ENCODE peak calls at places on chromosome 6, in ten cellular contexts. One of them, this sample, is unnamed.

GRCh38 chr6:80454661-80455365 is 348.3 kb downstream of the BCKDHB start:
- DNase-seq in iris pigment epithelial cell: no peak
- DNase-seq in activated CD8-positive, alpha-beta T cell treated with anti-CD3 and anti-CD28 coated beads for 36 hours: no peak
- DNase-seq in mesenteric fat pad: no peak
- DNase-seq in IMR-90: peak; percentile 38
- DNase-seq in stimulated activated CD8-positive, alpha-beta memory T cell treated with anti-CD3 and anti-CD28 coated beads, Interleukin-7, amount 100 ng/mL, for 24 hours: no peak
- DNase-seq in activated CD4-positive, CD25-positive, alpha-beta regulatory T cell treated with anti-CD3 and anti-CD28 coated beads, Interleukin-2, amount 50 U/mL, for 72 hours: no peak
- DNase-seq in NCI-H524: no peak
- DNase-seq in KG1: no peak
- DNase-seq in NCI-H2227 treated with DMSO at 0.1 percent for 48 hours: no peak
- DNase-seq in this sample: peak; percentile 40

GRCh38 chr6:23784313-23784919 is 341.6 kb upstream of the NRSN1 start:
- DNase-seq in stimulated activated CD8-positive, alpha-beta memory T cell treated with anti-CD3 and anti-CD28 coated beads, Interleukin-7, amount 100 ng/mL, for 24 hours: no peak
- DNase-seq in activated CD4-positive, CD25-positive, alpha-beta regulatory T cell treated with anti-CD3 and anti-CD28 coated beads, Interleukin-2, amount 50 U/mL, for 72 hours: no peak
- DNase-seq in NCI-H2227 treated with DMSO at 0.1 percent for 48 hours: no peak
- DNase-seq in mesenteric fat pad: no peak
- DNase-seq in IMR-90: no peak
- DNase-seq in NCI-H524: peak; percentile 37
- DNase-seq in iris pigment epithelial cell: no peak
- DNase-seq in activated CD8-positive, alpha-beta T cell treated with anti-CD3 and anti-CD28 coated beads for 36 hours: no peak
- DNase-seq in KG1: no peak
- DNase-seq in this sample: no peak

GRCh38 chr6:138609801-138610430 is 110.6 kb upstream of the NHSL1 start:
- DNase-seq in iris pigment epithelial cell: peak; percentile 35
- DNase-seq in activated CD4-positive, CD25-positive, alpha-beta regulatory T cell treated with anti-CD3 and anti-CD28 coated beads, Interleukin-2, amount 50 U/mL, for 72 hours: no peak
- DNase-seq in IMR-90: peak; percentile 29
- DNase-seq in NCI-H2227 treated with DMSO at 0.1 percent for 48 hours: no peak
- DNase-seq in KG1: no peak
- DNase-seq in activated CD8-positive, alpha-beta T cell treated with anti-CD3 and anti-CD28 coated beads for 36 hours: no peak
- DNase-seq in mesenteric fat pad: no peak
- DNase-seq in stimulated activated CD8-positive, alpha-beta memory T cell treated with anti-CD3 and anti-CD28 coated beads, Interleukin-7, amount 100 ng/mL, for 24 hours: no peak
- DNase-seq in NCI-H524: no peak
- DNase-seq in this sample: no peak

GRCh38 chr6:106149472-106150069 is 63.4 kb downstream of the PRDM1 start:
- DNase-seq in iris pigment epithelial cell: no peak
- DNase-seq in stimulated activated CD8-positive, alpha-beta memory T cell treated with anti-CD3 and anti-CD28 coated beads, Interleukin-7, amount 100 ng/mL, for 24 hours: no peak
- DNase-seq in activated CD4-positive, CD25-positive, alpha-beta regulatory T cell treated with anti-CD3 and anti-CD28 coated beads, Interleukin-2, amount 50 U/mL, for 72 hours: no peak
- DNase-seq in NCI-H2227 treated with DMSO at 0.1 percent for 48 hours: no peak
- DNase-seq in NCI-H524: no peak
- DNase-seq in IMR-90: no peak
- DNase-seq in mesenteric fat pad: no peak
- DNase-seq in activated CD8-positive, alpha-beta T cell treated with anti-CD3 and anti-CD28 coated beads for 36 hours: peak; percentile 83
- DNase-seq in KG1: no peak
- DNase-seq in this sample: no peak

GRCh38 chr6:151370509-151371078 is 20.8 kb downstream of the ZBTB2 start:
- DNase-seq in NCI-H2227 treated with DMSO at 0.1 percent for 48 hours: no peak
- DNase-seq in activated CD4-positive, CD25-positive, alpha-beta regulatory T cell treated with anti-CD3 and anti-CD28 coated beads, Interleukin-2, amount 50 U/mL, for 72 hours: no peak
- DNase-seq in stimulated activated CD8-positive, alpha-beta memory T cell treated with anti-CD3 and anti-CD28 coated beads, Interleukin-7, amount 100 ng/mL, for 24 hours: no peak
- DNase-seq in activated CD8-positive, alpha-beta T cell treated with anti-CD3 and anti-CD28 coated beads for 36 hours: no peak
- DNase-seq in mesenteric fat pad: no peak
- DNase-seq in KG1: no peak
- DNase-seq in IMR-90: peak; percentile 48
- DNase-seq in iris pigment epithelial cell: peak; percentile 62
- DNase-seq in NCI-H524: no peak
- DNase-seq in this sample: no peak

GRCh38 chr6:93105017-93105416 is 314.3 kb downstream of the EPHA7 start:
- DNase-seq in mesenteric fat pad: no peak
- DNase-seq in activated CD8-positive, alpha-beta T cell treated with anti-CD3 and anti-CD28 coated beads for 36 hours: no peak
- DNase-seq in activated CD4-positive, CD25-positive, alpha-beta regulatory T cell treated with anti-CD3 and anti-CD28 coated beads, Interleukin-2, amount 50 U/mL, for 72 hours: no peak
- DNase-seq in NCI-H2227 treated with DMSO at 0.1 percent for 48 hours: peak; percentile 5
- DNase-seq in IMR-90: peak; percentile 60
- DNase-seq in iris pigment epithelial cell: peak; percentile 60
- DNase-seq in NCI-H524: no peak
- DNase-seq in stimulated activated CD8-positive, alpha-beta memory T cell treated with anti-CD3 and anti-CD28 coated beads, Interleukin-7, amount 100 ng/mL, for 24 hours: no peak
- DNase-seq in KG1: no peak
- DNase-seq in this sample: no peak

GRCh38 chr6:53837875-53838806 is 43.3 kb downstream of the LRRC1 start:
- DNase-seq in NCI-H524: peak; percentile 89
- DNase-seq in IMR-90: peak; percentile 22
- DNase-seq in mesenteric fat pad: no peak
- DNase-seq in iris pigment epithelial cell: peak; percentile 46
- DNase-seq in activated CD4-positive, CD25-positive, alpha-beta regulatory T cell treated with anti-CD3 and anti-CD28 coated beads, Interleukin-2, amount 50 U/mL, for 72 hours: no peak
- DNase-seq in NCI-H2227 treated with DMSO at 0.1 percent for 48 hours: peak; percentile 35
- DNase-seq in activated CD8-positive, alpha-beta T cell treated with anti-CD3 and anti-CD28 coated beads for 36 hours: no peak
- DNase-seq in stimulated activated CD8-positive, alpha-beta memory T cell treated with anti-CD3 and anti-CD28 coated beads, Interleukin-7, amount 100 ng/mL, for 24 hours: no peak
- DNase-seq in KG1: no peak
- DNase-seq in this sample: no peak

GRCh38 chr6:10434235-10434634 is 19.4 kb upstream of the TFAP2A start:
- DNase-seq in mesenteric fat pad: no peak
- DNase-seq in KG1: no peak
- DNase-seq in activated CD4-positive, CD25-positive, alpha-beta regulatory T cell treated with anti-CD3 and anti-CD28 coated beads, Interleukin-2, amount 50 U/mL, for 72 hours: no peak
- DNase-seq in NCI-H524: no peak
- DNase-seq in IMR-90: peak; percentile 8
- DNase-seq in iris pigment epithelial cell: no peak
- DNase-seq in stimulated activated CD8-positive, alpha-beta memory T cell treated with anti-CD3 and anti-CD28 coated beads, Interleukin-7, amount 100 ng/mL, for 24 hours: no peak
- DNase-seq in NCI-H2227 treated with DMSO at 0.1 percent for 48 hours: no peak
- DNase-seq in activated CD8-positive, alpha-beta T cell treated with anti-CD3 and anti-CD28 coated beads for 36 hours: no peak
- DNase-seq in this sample: no peak

GRCh38 chr6:104784884-104785283 is 74.8 kb downstream of the HACE1 start:
- DNase-seq in activated CD4-positive, CD25-positive, alpha-beta regulatory T cell treated with anti-CD3 and anti-CD28 coated beads, Interleukin-2, amount 50 U/mL, for 72 hours: no peak
- DNase-seq in IMR-90: peak; percentile 41
- DNase-seq in NCI-H2227 treated with DMSO at 0.1 percent for 48 hours: no peak
- DNase-seq in mesenteric fat pad: no peak
- DNase-seq in KG1: no peak
- DNase-seq in stimulated activated CD8-positive, alpha-beta memory T cell treated with anti-CD3 and anti-CD28 coated beads, Interleukin-7, amount 100 ng/mL, for 24 hours: no peak
- DNase-seq in NCI-H524: peak; percentile 18
- DNase-seq in activated CD8-positive, alpha-beta T cell treated with anti-CD3 and anti-CD28 coated beads for 36 hours: no peak
- DNase-seq in iris pigment epithelial cell: peak; percentile 61
- DNase-seq in this sample: no peak

GRCh38 chr6:109303647-109304283 is 78.5 kb downstream of the CD164 start:
- DNase-seq in activated CD8-positive, alpha-beta T cell treated with anti-CD3 and anti-CD28 coated beads for 36 hours: no peak
- DNase-seq in NCI-H2227 treated with DMSO at 0.1 percent for 48 hours: no peak
- DNase-seq in mesenteric fat pad: no peak
- DNase-seq in IMR-90: no peak
- DNase-seq in stimulated activated CD8-positive, alpha-beta memory T cell treated with anti-CD3 and anti-CD28 coated beads, Interleukin-7, amount 100 ng/mL, for 24 hours: no peak
- DNase-seq in NCI-H524: no peak
- DNase-seq in activated CD4-positive, CD25-positive, alpha-beta regulatory T cell treated with anti-CD3 and anti-CD28 coated beads, Interleukin-2, amount 50 U/mL, for 72 hours: no peak
- DNase-seq in iris pigment epithelial cell: no peak
- DNase-seq in KG1: peak; percentile 52
- DNase-seq in this sample: peak; percentile 63

GRCh38 chr6:15980801-15981200 is 148.1 kb upstream of the MYLIP start:
- DNase-seq in iris pigment epithelial cell: no peak
- DNase-seq in IMR-90: no peak
- DNase-seq in NCI-H524: no peak
- DNase-seq in activated CD4-positive, CD25-positive, alpha-beta regulatory T cell treated with anti-CD3 and anti-CD28 coated beads, Interleukin-2, amount 50 U/mL, for 72 hours: no peak
- DNase-seq in mesenteric fat pad: no peak
- DNase-seq in KG1: no peak
- DNase-seq in activated CD8-positive, alpha-beta T cell treated with anti-CD3 and anti-CD28 coated beads for 36 hours: no peak
- DNase-seq in stimulated activated CD8-positive, alpha-beta memory T cell treated with anti-CD3 and anti-CD28 coated beads, Interleukin-7, amount 100 ng/mL, for 24 hours: no peak
- DNase-seq in NCI-H2227 treated with DMSO at 0.1 percent for 48 hours: no peak
- DNase-seq in this sample: no peak

GRCh38 chr6:148193063-148193680 is 149.5 kb upstream of the SASH1 start:
- DNase-seq in IMR-90: no peak
- DNase-seq in stimulated activated CD8-positive, alpha-beta memory T cell treated with anti-CD3 and anti-CD28 coated beads, Interleukin-7, amount 100 ng/mL, for 24 hours: no peak
- DNase-seq in NCI-H524: no peak
- DNase-seq in mesenteric fat pad: no peak
- DNase-seq in iris pigment epithelial cell: no peak
- DNase-seq in NCI-H2227 treated with DMSO at 0.1 percent for 48 hours: no peak
- DNase-seq in activated CD4-positive, CD25-positive, alpha-beta regulatory T cell treated with anti-CD3 and anti-CD28 coated beads, Interleukin-2, amount 50 U/mL, for 72 hours: no peak
- DNase-seq in activated CD8-positive, alpha-beta T cell treated with anti-CD3 and anti-CD28 coated beads for 36 hours: no peak
- DNase-seq in KG1: no peak
- DNase-seq in this sample: peak; percentile 84

GRCh38 chr6:122904166-122904565 is 91.9 kb upstream of the CLVS2 start:
- DNase-seq in stimulated activated CD8-positive, alpha-beta memory T cell treated with anti-CD3 and anti-CD28 coated beads, Interleukin-7, amount 100 ng/mL, for 24 hours: no peak
- DNase-seq in activated CD8-positive, alpha-beta T cell treated with anti-CD3 and anti-CD28 coated beads for 36 hours: no peak
- DNase-seq in IMR-90: no peak
- DNase-seq in iris pigment epithelial cell: no peak
- DNase-seq in NCI-H524: no peak
- DNase-seq in NCI-H2227 treated with DMSO at 0.1 percent for 48 hours: no peak
- DNase-seq in mesenteric fat pad: no peak
- DNase-seq in KG1: no peak
- DNase-seq in activated CD4-positive, CD25-positive, alpha-beta regulatory T cell treated with anti-CD3 and anti-CD28 coated beads, Interleukin-2, amount 50 U/mL, for 72 hours: no peak
- DNase-seq in this sample: no peak

GRCh38 chr6:10518461-10519216 is 2.5 kb upstream of the GCNT2 start:
- DNase-seq in mesenteric fat pad: no peak
- DNase-seq in activated CD8-positive, alpha-beta T cell treated with anti-CD3 and anti-CD28 coated beads for 36 hours: no peak
- DNase-seq in activated CD4-positive, CD25-positive, alpha-beta regulatory T cell treated with anti-CD3 and anti-CD28 coated beads, Interleukin-2, amount 50 U/mL, for 72 hours: no peak
- DNase-seq in IMR-90: peak; percentile 20
- DNase-seq in KG1: peak; percentile 57
- DNase-seq in stimulated activated CD8-positive, alpha-beta memory T cell treated with anti-CD3 and anti-CD28 coated beads, Interleukin-7, amount 100 ng/mL, for 24 hours: no peak
- DNase-seq in NCI-H524: no peak
- DNase-seq in NCI-H2227 treated with DMSO at 0.1 percent for 48 hours: no peak
- DNase-seq in iris pigment epithelial cell: peak; percentile 80
- DNase-seq in this sample: peak; percentile 26

GRCh38 chr6:148947621-148948444 is 201.0 kb downstream of the UST start:
- DNase-seq in activated CD4-positive, CD25-positive, alpha-beta regulatory T cell treated with anti-CD3 and anti-CD28 coated beads, Interleukin-2, amount 50 U/mL, for 72 hours: peak; percentile 79
- DNase-seq in iris pigment epithelial cell: peak; percentile 76
- DNase-seq in NCI-H524: peak; percentile 84
- DNase-seq in KG1: peak; percentile 83
- DNase-seq in activated CD8-positive, alpha-beta T cell treated with anti-CD3 and anti-CD28 coated beads for 36 hours: peak; percentile 87
- DNase-seq in mesenteric fat pad: no peak
- DNase-seq in NCI-H2227 treated with DMSO at 0.1 percent for 48 hours: peak; percentile 40
- DNase-seq in stimulated activated CD8-positive, alpha-beta memory T cell treated with anti-CD3 and anti-CD28 coated beads, Interleukin-7, amount 100 ng/mL, for 24 hours: peak; percentile 76
- DNase-seq in IMR-90: peak; percentile 82
- DNase-seq in this sample: peak; percentile 79

GRCh38 chr6:34575326-34575725 is 19.2 kb upstream of the SPDEF start:
- DNase-seq in NCI-H524: no peak
- DNase-seq in activated CD8-positive, alpha-beta T cell treated with anti-CD3 and anti-CD28 coated beads for 36 hours: no peak
- DNase-seq in IMR-90: no peak
- DNase-seq in stimulated activated CD8-positive, alpha-beta memory T cell treated with anti-CD3 and anti-CD28 coated beads, Interleukin-7, amount 100 ng/mL, for 24 hours: no peak
- DNase-seq in iris pigment epithelial cell: no peak
- DNase-seq in KG1: no peak
- DNase-seq in NCI-H2227 treated with DMSO at 0.1 percent for 48 hours: no peak
- DNase-seq in mesenteric fat pad: no peak
- DNase-seq in activated CD4-positive, CD25-positive, alpha-beta regulatory T cell treated with anti-CD3 and anti-CD28 coated beads, Interleukin-2, amount 50 U/mL, for 72 hours: no peak
- DNase-seq in this sample: no peak

GRCh38 chr6:72132851-72133250 is 246.5 kb downstream of the RIMS1 start:
- DNase-seq in activated CD4-positive, CD25-positive, alpha-beta regulatory T cell treated with anti-CD3 and anti-CD28 coated beads, Interleukin-2, amount 50 U/mL, for 72 hours: no peak
- DNase-seq in mesenteric fat pad: no peak
- DNase-seq in NCI-H524: no peak
- DNase-seq in IMR-90: no peak
- DNase-seq in activated CD8-positive, alpha-beta T cell treated with anti-CD3 and anti-CD28 coated beads for 36 hours: no peak
- DNase-seq in stimulated activated CD8-positive, alpha-beta memory T cell treated with anti-CD3 and anti-CD28 coated beads, Interleukin-7, amount 100 ng/mL, for 24 hours: no peak
- DNase-seq in iris pigment epithelial cell: no peak
- DNase-seq in KG1: no peak
- DNase-seq in NCI-H2227 treated with DMSO at 0.1 percent for 48 hours: no peak
- DNase-seq in this sample: no peak

GRCh38 chr6:36430351-36430750 is 12.3 kb downstream of the PXT1 start:
- DNase-seq in KG1: no peak
- DNase-seq in IMR-90: peak; percentile 67
- DNase-seq in stimulated activated CD8-positive, alpha-beta memory T cell treated with anti-CD3 and anti-CD28 coated beads, Interleukin-7, amount 100 ng/mL, for 24 hours: no peak
- DNase-seq in iris pigment epithelial cell: peak; percentile 53
- DNase-seq in NCI-H2227 treated with DMSO at 0.1 percent for 48 hours: no peak
- DNase-seq in activated CD4-positive, CD25-positive, alpha-beta regulatory T cell treated with anti-CD3 and anti-CD28 coated beads, Interleukin-2, amount 50 U/mL, for 72 hours: no peak
- DNase-seq in mesenteric fat pad: no peak
- DNase-seq in activated CD8-positive, alpha-beta T cell treated with anti-CD3 and anti-CD28 coated beads for 36 hours: no peak
- DNase-seq in NCI-H524: peak; percentile 53
- DNase-seq in this sample: no peak

GRCh38 chr6:27495386-27496135 is 22.7 kb upstream of the ZNF184 start:
- DNase-seq in KG1: no peak
- DNase-seq in activated CD4-positive, CD25-positive, alpha-beta regulatory T cell treated with anti-CD3 and anti-CD28 coated beads, Interleukin-2, amount 50 U/mL, for 72 hours: peak; percentile 73
- DNase-seq in IMR-90: peak; percentile 91
- DNase-seq in iris pigment epithelial cell: peak; percentile 91
- DNase-seq in mesenteric fat pad: no peak
- DNase-seq in NCI-H524: peak; percentile 56
- DNase-seq in NCI-H2227 treated with DMSO at 0.1 percent for 48 hours: no peak
- DNase-seq in activated CD8-positive, alpha-beta T cell treated with anti-CD3 and anti-CD28 coated beads for 36 hours: peak; percentile 90
- DNase-seq in stimulated activated CD8-positive, alpha-beta memory T cell treated with anti-CD3 and anti-CD28 coated beads, Interleukin-7, amount 100 ng/mL, for 24 hours: peak; percentile 66
- DNase-seq in this sample: no peak

GRCh38 chr6:29589423-29590048 is 4.6 kb downstream of the OR2H2 start:
- DNase-seq in iris pigment epithelial cell: peak; percentile 46
- DNase-seq in activated CD4-positive, CD25-positive, alpha-beta regulatory T cell treated with anti-CD3 and anti-CD28 coated beads, Interleukin-2, amount 50 U/mL, for 72 hours: peak; percentile 58
- DNase-seq in mesenteric fat pad: no peak
- DNase-seq in stimulated activated CD8-positive, alpha-beta memory T cell treated with anti-CD3 and anti-CD28 coated beads, Interleukin-7, amount 100 ng/mL, for 24 hours: peak; percentile 5
- DNase-seq in NCI-H2227 treated with DMSO at 0.1 percent for 48 hours: peak; percentile 50
- DNase-seq in NCI-H524: peak; percentile 31
- DNase-seq in KG1: peak; percentile 4
- DNase-seq in activated CD8-positive, alpha-beta T cell treated with anti-CD3 and anti-CD28 coated beads for 36 hours: peak; percentile 71
- DNase-seq in IMR-90: peak; percentile 47
- DNase-seq in this sample: peak; percentile 57

GRCh38 chr6:165725201-165725600 is 62.2 kb upstream of the PDE10A start:
- DNase-seq in NCI-H524: peak; percentile 4
- DNase-seq in stimulated activated CD8-positive, alpha-beta memory T cell treated with anti-CD3 and anti-CD28 coated beads, Interleukin-7, amount 100 ng/mL, for 24 hours: no peak
- DNase-seq in iris pigment epithelial cell: no peak
- DNase-seq in mesenteric fat pad: no peak
- DNase-seq in activated CD8-positive, alpha-beta T cell treated with anti-CD3 and anti-CD28 coated beads for 36 hours: peak; percentile 6
- DNase-seq in NCI-H2227 treated with DMSO at 0.1 percent for 48 hours: no peak
- DNase-seq in KG1: no peak
- DNase-seq in IMR-90: no peak
- DNase-seq in activated CD4-positive, CD25-positive, alpha-beta regulatory T cell treated with anti-CD3 and anti-CD28 coated beads, Interleukin-2, amount 50 U/mL, for 72 hours: no peak
- DNase-seq in this sample: no peak

GRCh38 chr6:106448000-106448426 is 87.5 kb downstream of the CRYBG1 start:
- DNase-seq in IMR-90: no peak
- DNase-seq in KG1: peak; percentile 73
- DNase-seq in mesenteric fat pad: no peak
- DNase-seq in activated CD4-positive, CD25-positive, alpha-beta regulatory T cell treated with anti-CD3 and anti-CD28 coated beads, Interleukin-2, amount 50 U/mL, for 72 hours: no peak
- DNase-seq in NCI-H524: no peak
- DNase-seq in activated CD8-positive, alpha-beta T cell treated with anti-CD3 and anti-CD28 coated beads for 36 hours: peak; percentile 47
- DNase-seq in iris pigment epithelial cell: no peak
- DNase-seq in NCI-H2227 treated with DMSO at 0.1 percent for 48 hours: no peak
- DNase-seq in stimulated activated CD8-positive, alpha-beta memory T cell treated with anti-CD3 and anti-CD28 coated beads, Interleukin-7, amount 100 ng/mL, for 24 hours: no peak
- DNase-seq in this sample: no peak

GRCh38 chr6:42571611-42572342 is 7.9 kb downstream of the UBR2 start:
- DNase-seq in activated CD4-positive, CD25-positive, alpha-beta regulatory T cell treated with anti-CD3 and anti-CD28 coated beads, Interleukin-2, amount 50 U/mL, for 72 hours: no peak
- DNase-seq in NCI-H2227 treated with DMSO at 0.1 percent for 48 hours: no peak
- DNase-seq in mesenteric fat pad: no peak
- DNase-seq in iris pigment epithelial cell: no peak
- DNase-seq in KG1: no peak
- DNase-seq in NCI-H524: no peak
- DNase-seq in activated CD8-positive, alpha-beta T cell treated with anti-CD3 and anti-CD28 coated beads for 36 hours: no peak
- DNase-seq in stimulated activated CD8-positive, alpha-beta memory T cell treated with anti-CD3 and anti-CD28 coated beads, Interleukin-7, amount 100 ng/mL, for 24 hours: no peak
- DNase-seq in IMR-90: no peak
- DNase-seq in this sample: no peak

GRCh38 chr6:136757150-136757549 is 35.1 kb downstream of the MAP3K5 start:
- DNase-seq in mesenteric fat pad: no peak
- DNase-seq in NCI-H524: no peak
- DNase-seq in iris pigment epithelial cell: peak; percentile 74
- DNase-seq in activated CD8-positive, alpha-beta T cell treated with anti-CD3 and anti-CD28 coated beads for 36 hours: no peak
- DNase-seq in NCI-H2227 treated with DMSO at 0.1 percent for 48 hours: no peak
- DNase-seq in KG1: no peak
- DNase-seq in stimulated activated CD8-positive, alpha-beta memory T cell treated with anti-CD3 and anti-CD28 coated beads, Interleukin-7, amount 100 ng/mL, for 24 hours: no peak
- DNase-seq in IMR-90: peak; percentile 36
- DNase-seq in activated CD4-positive, CD25-positive, alpha-beta regulatory T cell treated with anti-CD3 and anti-CD28 coated beads, Interleukin-2, amount 50 U/mL, for 72 hours: no peak
- DNase-seq in this sample: no peak

GRCh38 chr6:85803721-85804120 is 161.0 kb upstream of the SYNCRIP start:
- DNase-seq in stimulated activated CD8-positive, alpha-beta memory T cell treated with anti-CD3 and anti-CD28 coated beads, Interleukin-7, amount 100 ng/mL, for 24 hours: no peak
- DNase-seq in NCI-H2227 treated with DMSO at 0.1 percent for 48 hours: no peak
- DNase-seq in activated CD8-positive, alpha-beta T cell treated with anti-CD3 and anti-CD28 coated beads for 36 hours: no peak
- DNase-seq in KG1: no peak
- DNase-seq in NCI-H524: no peak
- DNase-seq in activated CD4-positive, CD25-positive, alpha-beta regulatory T cell treated with anti-CD3 and anti-CD28 coated beads, Interleukin-2, amount 50 U/mL, for 72 hours: no peak
- DNase-seq in mesenteric fat pad: no peak
- DNase-seq in IMR-90: no peak
- DNase-seq in iris pigment epithelial cell: no peak
- DNase-seq in this sample: no peak

GRCh38 chr6:125995972-125996580 is 9.7 kb downstream of the TRMT11 start:
- DNase-seq in activated CD8-positive, alpha-beta T cell treated with anti-CD3 and anti-CD28 coated beads for 36 hours: peak; percentile 56
- DNase-seq in NCI-H2227 treated with DMSO at 0.1 percent for 48 hours: peak; percentile 17
- DNase-seq in activated CD4-positive, CD25-positive, alpha-beta regulatory T cell treated with anti-CD3 and anti-CD28 coated beads, Interleukin-2, amount 50 U/mL, for 72 hours: peak; percentile 74
- DNase-seq in mesenteric fat pad: no peak
- DNase-seq in IMR-90: peak; percentile 60
- DNase-seq in stimulated activated CD8-positive, alpha-beta memory T cell treated with anti-CD3 and anti-CD28 coated beads, Interleukin-7, amount 100 ng/mL, for 24 hours: peak; percentile 21
- DNase-seq in NCI-H524: peak; percentile 83
- DNase-seq in iris pigment epithelial cell: peak; percentile 57
- DNase-seq in KG1: peak; percentile 40
- DNase-seq in this sample: peak; percentile 81

GRCh38 chr6:21883929-21884328 is 290.4 kb downstream of the SOX4 start:
- DNase-seq in mesenteric fat pad: no peak
- DNase-seq in stimulated activated CD8-positive, alpha-beta memory T cell treated with anti-CD3 and anti-CD28 coated beads, Interleukin-7, amount 100 ng/mL, for 24 hours: no peak
- DNase-seq in IMR-90: no peak
- DNase-seq in NCI-H524: no peak
- DNase-seq in NCI-H2227 treated with DMSO at 0.1 percent for 48 hours: no peak
- DNase-seq in iris pigment epithelial cell: no peak
- DNase-seq in activated CD8-positive, alpha-beta T cell treated with anti-CD3 and anti-CD28 coated beads for 36 hours: no peak
- DNase-seq in KG1: no peak
- DNase-seq in activated CD4-positive, CD25-positive, alpha-beta regulatory T cell treated with anti-CD3 and anti-CD28 coated beads, Interleukin-2, amount 50 U/mL, for 72 hours: no peak
- DNase-seq in this sample: no peak

GRCh38 chr6:10411915-10412164 is 3.0 kb downstream of the TFAP2A start:
- DNase-seq in mesenteric fat pad: no peak
- DNase-seq in stimulated activated CD8-positive, alpha-beta memory T cell treated with anti-CD3 and anti-CD28 coated beads, Interleukin-7, amount 100 ng/mL, for 24 hours: no peak
- DNase-seq in NCI-H524: no peak
- DNase-seq in iris pigment epithelial cell: no peak
- DNase-seq in IMR-90: no peak
- DNase-seq in KG1: no peak
- DNase-seq in activated CD8-positive, alpha-beta T cell treated with anti-CD3 and anti-CD28 coated beads for 36 hours: no peak
- DNase-seq in activated CD4-positive, CD25-positive, alpha-beta regulatory T cell treated with anti-CD3 and anti-CD28 coated beads, Interleukin-2, amount 50 U/mL, for 72 hours: no peak
- DNase-seq in NCI-H2227 treated with DMSO at 0.1 percent for 48 hours: peak; percentile 64
- DNase-seq in this sample: no peak

This sample was measured in small intestine.